ENCODE peak calls at places on chromosomes 12 and 14, in five cellular contexts. N, W, S, B and Z are unnamed samples.

GRCh38 chr12:127270193-127270592 is 996.8 kb upstream of the TMEM132C start:
- DNase-seq in N (no peak), W (no peak), S (no peak), B (no peak), Z (no peak)

GRCh38 chr14:39247256-39247655 is 13.5 kb downstream of the MIA2 start:
- DNase-seq in N (no peak), W (no peak), S (no peak), B (no peak), Z (no peak)

GRCh38 chr14:74614508-74615495 is 2.8 kb upstream of the LTBP2 start:
- DNase-seq in N (no peak), W (no peak), S (peak; percentile 50), B (no peak), Z (no peak)

GRCh38 chr14:86221755-86222154 is 691.8 kb downstream of the FLRT2 start:
- DNase-seq in N (no peak), W (peak; percentile 2), S (no peak), B (no peak), Z (no peak)

GRCh38 chr12:575129-575502 is 88.1 kb downstream of the NINJ2 start:
- DNase-seq in N (no peak), W (no peak), S (no peak), B (no peak), Z (no peak)

GRCh38 chr12:80829767-80830166 is 108.0 kb downstream of the LIN7A start:
- DNase-seq in N (no peak), W (no peak), S (no peak), B (no peak), Z (no peak)

GRCh38 chr12:70052931-70053497 is 190.2 kb upstream of the CNOT2 start:
- DNase-seq in N (no peak), W (no peak), S (no peak), B (no peak), Z (no peak)

GRCh38 chr14:95903616-95904107 is 27.0 kb downstream of the TUNAR start:
- DNase-seq in N (no peak), W (no peak), S (no peak), B (no peak), Z (no peak)

GRCh38 chr12:182381-182883 is 31.5 kb downstream of the SLC6A12 start:
- DNase-seq in N (no peak), W (no peak), S (no peak), B (no peak), Z (no peak)

DNA sequence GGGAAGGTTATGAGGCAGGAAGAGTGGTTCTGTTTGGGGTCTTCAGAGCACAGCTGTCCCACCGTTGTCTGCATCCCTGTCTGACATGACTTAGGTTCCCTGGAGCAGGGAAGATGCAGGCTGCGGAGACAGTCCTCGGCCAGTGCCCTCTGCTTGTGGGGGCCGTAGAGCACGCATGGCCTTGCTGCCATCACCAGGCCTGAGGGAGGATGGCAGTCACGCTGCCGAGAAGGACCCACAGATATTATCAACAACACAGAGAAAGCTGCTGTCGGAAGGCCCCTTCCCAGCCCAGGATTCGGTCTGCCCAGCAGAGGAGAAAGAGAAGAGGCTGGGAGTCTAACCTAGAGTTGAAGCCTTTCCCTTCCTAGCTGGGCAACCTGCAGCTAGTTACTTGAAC is 35.0 kb downstream of the ERH start:
- DNase-seq in N (no peak), W (peak; percentile 74), S (no peak), B (peak; percentile 13), Z (peak; percentile 34)
- TF ChIP-seq CTCF in N (peak; percentile 48), W (peak; percentile 63), S (no peak), B (peak; percentile 47), Z (no peak)

GRCh38 chr12:112901271-112901670 is 5.5 kb upstream of the OAS1 start:
- DNase-seq in N (no peak), W (no peak), S (no peak), B (no peak), Z (no peak)
- TF ChIP-seq CTCF in N (no peak), W (no peak), S (no peak), B (no peak), Z (no peak)

GRCh38 chr14:67166450-67166853 is 22.8 kb upstream of the GARIN2 start:
- DNase-seq in N (peak; percentile 49), W (peak; percentile 59), S (peak; percentile 56), B (peak; percentile 43), Z (peak; percentile 44)
- TF ChIP-seq CTCF in N (peak; percentile 94), W (peak; percentile 95), S (peak; percentile 59), B (peak; percentile 94), Z (peak; percentile 80)

DNA sequence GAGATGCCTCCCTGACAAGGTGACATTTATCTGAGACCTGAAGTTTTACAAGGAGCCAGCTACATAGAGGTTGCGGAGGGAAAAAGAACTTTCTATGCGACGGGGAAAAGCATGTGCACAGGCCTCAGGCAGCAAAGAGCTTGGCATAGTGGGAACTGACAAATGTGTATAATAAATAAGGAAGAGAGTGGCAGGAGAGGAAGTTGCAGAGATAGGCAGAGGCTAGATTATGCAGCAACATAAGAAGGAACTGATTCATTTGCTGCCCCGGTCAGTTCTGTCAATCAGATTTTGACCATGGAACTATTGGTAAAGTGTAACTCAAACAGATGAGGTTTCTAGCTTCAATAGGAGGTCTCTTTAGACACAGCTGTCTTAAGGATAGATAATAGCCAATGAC is 33.7 kb upstream of the RIC8B start:
- DNase-seq in N (no peak), W (no peak), S (no peak), B (no peak), Z (no peak)
- TF ChIP-seq CTCF in N (no peak), W (no peak), S (no peak), B (no peak), Z (no peak)